ENCODE peak calls at places on chromosomes 12 and 14, in seven cellular contexts. W, P, V, A, C, J and G are unnamed samples.

GRCh38 chr14:104680056-104680805 is 9.2 kb upstream of the INF2 start:
- DNase-seq in W (no peak), A (no peak), J (no peak), P (peak; percentile 85), V (peak; percentile 61), C (no peak), G (no peak)

GRCh38 chr14:88519907-88520306 is 34.9 kb downstream of the PTPN21 start:
- DNase-seq in V (no peak), A (no peak), C (no peak), J (no peak), P (no peak), W (no peak), G (no peak)

GRCh38 chr12:6326316-6326959 is 15.4 kb downstream of the TNFRSF1A start:
- DNase-seq in J (peak; percentile 73), V (peak; percentile 71), W (no peak), C (peak; percentile 54), P (no peak), A (no peak), G (peak; percentile 74)

GRCh38 chr12:5210918-5211290 is 167.2 kb downstream of the KCNA5 start:
- DNase-seq in P (no peak), C (no peak), W (no peak), J (no peak), V (no peak), A (no peak), G (no peak)

GRCh38 chr12:106711316-106711715 is 63.2 kb upstream of the RIC8B start:
- DNase-seq in J (no peak), V (no peak), P (no peak), C (no peak), A (no peak), W (no peak), G (no peak)

GRCh38 chr14:104889374-104889755 is 24.3 kb downstream of the CEP170B start:
- DNase-seq in J (no peak), C (no peak), V (no peak), P (no peak), W (no peak), A (no peak), G (no peak)

GRCh38 chr14:57512221-57512620 is 18.6 kb upstream of the CCDC198 start:
- DNase-seq in C (no peak), V (no peak), J (no peak), P (no peak), A (no peak), W (no peak), G (no peak)

GRCh38 chr14:60331201-60332045 is 82.4 kb downstream of the PPM1A start:
- DNase-seq in P (peak; percentile 76), C (peak; percentile 92), J (peak; percentile 90), W (peak; percentile 71), V (peak; percentile 9), A (peak; percentile 89), G (peak; percentile 67)

GRCh38 chr12:47837190-47838171 is 17.8 kb upstream of the HDAC7 start:
- DNase-seq in A (peak; percentile 55), P (peak; percentile 74), V (peak; percentile 68), C (peak; percentile 77), J (peak; percentile 75), W (peak; percentile 69), G (peak; percentile 68)

GRCh38 chr12:27388650-27389049 is 56.0 kb downstream of the BMAL2 start:
- DNase-seq in J (no peak), A (no peak), W (no peak), V (no peak), C (no peak), P (no peak), G (no peak)

GRCh38 chr14:79415726-79416125 is 795.6 kb downstream of the DIO2 start:
- DNase-seq in W (no peak), P (no peak), V (no peak), C (no peak), J (no peak), A (no peak), G (no peak)

GRCh38 chr12:116568203-116568602 is 9.0 kb downstream of the MAP1LC3B2 start:
- DNase-seq in P (no peak), J (no peak), A (no peak), W (no peak), C (no peak), V (no peak), G (no peak)
- TF ChIP-seq CTCF in P (no peak), J (no peak), A (no peak), W (no peak), C (no peak), V (no peak), G (no peak)

GRCh38 chr12:76586764-76587395 is 27.3 kb upstream of the OSBPL8 start:
- DNase-seq in C (peak; percentile 65), J (no peak), A (peak; percentile 13), V (peak; percentile 75), P (no peak), W (peak; percentile 20), G (peak; percentile 34)
- TF ChIP-seq CTCF in C (peak; percentile 83), J (peak; percentile 36), A (peak; percentile 81), V (peak; percentile 78), P (peak; percentile 52), W (peak; percentile 68), G (peak; percentile 51)

DNA sequence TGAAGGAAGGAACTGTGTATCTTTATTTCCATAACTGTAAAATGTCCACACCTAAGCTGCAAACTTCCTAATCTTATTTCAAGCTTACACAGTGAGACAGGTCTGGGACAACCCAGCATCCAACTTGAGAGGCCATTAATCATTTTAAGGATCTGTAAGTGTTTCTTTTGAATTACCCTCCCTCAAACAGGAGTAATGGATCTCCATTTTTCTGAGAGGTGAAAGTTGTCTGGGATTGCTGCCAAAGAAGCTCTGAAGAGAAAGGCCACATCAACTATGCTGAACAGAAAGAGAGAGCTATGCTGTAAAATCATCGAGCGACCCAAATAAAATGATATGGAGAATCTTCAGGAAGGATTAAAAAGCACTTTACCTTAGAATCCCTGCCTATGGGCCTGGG is 131.7 kb upstream of the CPNE8 start:
- DNase-seq in V (no peak), C (no peak), J (no peak), W (no peak), P (no peak), A (no peak), G (no peak)
- TF ChIP-seq CTCF in V (no peak), C (no peak), J (no peak), W (no peak), P (no peak), A (no peak), G (no peak)

GRCh38 chr12:14689144-14689543 is 7.3 kb downstream of the GUCY2C start:
- DNase-seq in A (no peak), W (no peak), J (no peak), P (no peak), V (no peak), C (no peak), G (no peak)

GRCh38 chr12:14691560-14691959 is 4.8 kb downstream of the GUCY2C start:
- DNase-seq in V (no peak), J (no peak), C (no peak), A (no peak), P (peak; percentile 56), W (no peak), G (no peak)

GRCh38 chr12:14694145-14694544 is 2.3 kb downstream of the GUCY2C start:
- DNase-seq in J (no peak), W (no peak), P (no peak), A (no peak), C (no peak), V (no peak), G (no peak)

GRCh38 chr12:14693116-14693515 is 3.3 kb downstream of the GUCY2C start:
- DNase-seq in W (no peak), P (no peak), V (no peak), A (no peak), J (no peak), C (no peak), G (no peak)

DNA sequence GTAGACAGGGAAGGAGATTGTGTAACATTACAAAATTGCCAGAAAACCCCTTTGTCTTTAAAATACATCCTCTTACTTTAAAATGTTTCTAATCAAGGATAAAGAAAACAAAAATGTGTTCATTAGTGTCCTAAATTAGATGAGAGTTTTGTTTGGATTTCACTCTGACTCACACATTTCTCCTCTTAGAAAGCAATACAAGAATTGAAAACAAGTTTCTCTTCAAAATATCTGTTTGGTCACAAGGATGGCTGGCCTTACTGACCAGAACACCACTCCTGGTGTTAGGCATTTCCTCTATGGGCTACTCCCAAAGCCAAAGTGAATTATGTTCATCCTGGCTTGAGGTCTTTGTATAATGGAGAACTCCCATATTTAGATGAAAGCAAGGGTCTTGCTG is 6.4 kb downstream of the GUCY2C start:
- DNase-seq in J (no peak), V (no peak), W (no peak), C (no peak), P (no peak), A (no peak), G (no peak)
- TF ChIP-seq CTCF in J (no peak), V (no peak), W (no peak), C (no peak), P (no peak), A (no peak), G (no peak)

GRCh38 chr14:24430143-24430681 is 458 bp downstream of the KHNYN start:
- DNase-seq in V (peak; percentile 85), W (peak; percentile 84), A (peak; percentile 49), P (peak; percentile 75), J (peak; percentile 70), C (peak; percentile 70), G (peak; percentile 88)

GRCh38 chr14:24427537-24428508 is 1.6 kb downstream of the CBLN3 start:
- DNase-seq in A (no peak), J (no peak), W (no peak), P (peak; percentile 12), C (no peak), V (no peak), G (no peak)

GRCh38 chr14:24430682-24431568 is 1.2 kb downstream of the KHNYN start:
- DNase-seq in C (peak; percentile 78), P (peak; percentile 26), J (peak; percentile 41), A (no peak), V (peak; percentile 74), W (peak; percentile 77), G (peak; percentile 81)

GRCh38 chr14:24428628-24429394 is 657 bp downstream of the CBLN3 start:
- DNase-seq in V (no peak), W (no peak), C (no peak), A (no peak), P (peak; percentile 14), J (no peak), G (no peak)

GRCh38 chr14:24429395-24430142 is at the start of the genes CBLN3 and KHNYN:
- DNase-seq in J (peak; percentile 80), P (peak; percentile 94), C (peak; percentile 90), W (peak; percentile 97), V (peak; percentile 95), A (peak; percentile 70), G (peak; percentile 98)
- TF ChIP-seq CTCF in J (no peak), P (no peak), C (no peak), W (no peak), V (no peak), A (no peak), G (no peak)

GRCh38 chr12:56258820-56259183 is 618 bp upstream of the ANKRD52 start:
- DNase-seq in W (no peak), C (no peak), P (no peak), J (no peak), V (no peak), A (no peak), G (no peak)
- TF ChIP-seq CTCF in W (no peak), C (no peak), P (no peak), J (no peak), V (no peak), A (no peak), G (no peak)

GRCh38 chr12:87586158-87586557 is 443.0 kb downstream of the C12orf50 start:
- DNase-seq in A (no peak), C (no peak), J (no peak), P (no peak), W (no peak), V (no peak), G (no peak)
- TF ChIP-seq CTCF in A (no peak), C (no peak), J (no peak), P (no peak), W (no peak), V (no peak), G (no peak)